ENCODE peak calls at places on chromosomes 6 and 20, in five cellular contexts. L, K, W, B and J are unnamed samples.

GRCh38 chr20:18138639-18139583 is 1.2 kb downstream of the KAT14 start:
- DNase-seq in B (no peak), K (no peak), W (no peak), L (no peak), J (no peak)

GRCh38 chr6:24854077-24854670 is 55.5 kb upstream of the ARMH2 start:
- DNase-seq in K (no peak), L (no peak), W (no peak), B (no peak), J (no peak)

GRCh38 chr6:63352587-63353281 is 33.0 kb upstream of the LGSN start:
- DNase-seq in W (peak; percentile 26), K (peak; percentile 69), B (no peak), L (peak; percentile 96), J (no peak)

GRCh38 chr6:111487656-111488055 is 4.6 kb upstream of the REV3L start:
- DNase-seq in W (no peak), K (peak; percentile 86), L (peak; percentile 72), B (no peak), J (peak; percentile 67)

GRCh38 chr20:24109008-24109407 is 120.4 kb upstream of the GGTLC1 start:
- DNase-seq in K (no peak), B (no peak), W (no peak), L (peak; percentile 56), J (no peak)

GRCh38 chr20:59268827-59269226 is 31.6 kb upstream of the EDN3 start:
- DNase-seq in L (no peak), W (no peak), K (no peak), B (no peak), J (no peak)

GRCh38 chr6:145848555-145848954 is 34.0 kb upstream of the FBXO30 start:
- DNase-seq in K (no peak), L (no peak), W (no peak), B (no peak), J (no peak)

GRCh38 chr20:25050501-25051350 is 7.2 kb downstream of the ACSS1 start:
- DNase-seq in W (peak; percentile 13), K (no peak), L (no peak), B (peak; percentile 45), J (no peak)

GRCh38 chr6:25172819-25173218 is 106.4 kb upstream of the CARMIL1 start:
- DNase-seq in K (peak; percentile 93), L (no peak), B (no peak), W (no peak), J (peak; percentile 92)

GRCh38 chr20:48866936-48867335 is 39.1 kb upstream of the PREX1 start:
- DNase-seq in B (no peak), L (no peak), W (no peak), K (no peak), J (no peak)

GRCh38 chr6:29813809-29814208 is 13.8 kb upstream of the HLA-G start:
- DNase-seq in B (no peak), K (peak; percentile 41), L (peak; percentile 22), W (no peak), J (no peak)

GRCh38 chr6:126720326-126720725 is 380.4 kb downstream of the CENPW start:
- DNase-seq in B (no peak), K (peak; percentile 48), W (no peak), L (no peak), J (peak; percentile 7)

GRCh38 chr6:36856277-36856676 is 17.0 kb upstream of the CPNE5 start:
- DNase-seq in B (peak; percentile 73), W (no peak), K (no peak), L (no peak), J (no peak)

GRCh38 chr20:4064118-4064962 is 49.0 kb upstream of the RNF24 start:
- DNase-seq in K (peak; percentile 99), L (no peak), B (peak; percentile 91), W (peak; percentile 93), J (peak; percentile 70)

GRCh38 chr20:51545515-51545914 is 3.0 kb upstream of the NFATC2 start:
- DNase-seq in L (no peak), B (no peak), K (no peak), W (no peak), J (no peak)

GRCh38 chr6:96837138-96837971 is at the start of gene GPR63:
- DNase-seq in W (peak; percentile 56), K (peak; percentile 50), B (peak; percentile 86), L (peak; percentile 87), J (no peak)

GRCh38 chr6:158991017-158991723 is 8.8 kb downstream of the RSPH3 start:
- DNase-seq in W (no peak), L (peak; percentile 33), K (no peak), B (no peak), J (no peak)

GRCh38 chr6:127937102-127937501 is 36.2 kb upstream of the THEMIS start:
- DNase-seq in L (no peak), K (peak; percentile 42), W (no peak), B (no peak), J (no peak)

GRCh38 chr6:5695260-5696245 is 311.2 kb downstream of the NRN1 start:
- DNase-seq in K (peak; percentile 76), B (no peak), L (no peak), W (no peak), J (peak; percentile 87)

GRCh38 chr20:9270831-9271230 is 201.9 kb downstream of the PLCB4 start:
- DNase-seq in B (no peak), W (no peak), L (no peak), K (peak; percentile 83), J (peak; percentile 56)

GRCh38 chr20:17961600-17961965 is 7.0 kb downstream of the SNX5 start:
- DNase-seq in B (no peak), W (no peak), L (no peak), K (peak; percentile 64), J (no peak)

DNA sequence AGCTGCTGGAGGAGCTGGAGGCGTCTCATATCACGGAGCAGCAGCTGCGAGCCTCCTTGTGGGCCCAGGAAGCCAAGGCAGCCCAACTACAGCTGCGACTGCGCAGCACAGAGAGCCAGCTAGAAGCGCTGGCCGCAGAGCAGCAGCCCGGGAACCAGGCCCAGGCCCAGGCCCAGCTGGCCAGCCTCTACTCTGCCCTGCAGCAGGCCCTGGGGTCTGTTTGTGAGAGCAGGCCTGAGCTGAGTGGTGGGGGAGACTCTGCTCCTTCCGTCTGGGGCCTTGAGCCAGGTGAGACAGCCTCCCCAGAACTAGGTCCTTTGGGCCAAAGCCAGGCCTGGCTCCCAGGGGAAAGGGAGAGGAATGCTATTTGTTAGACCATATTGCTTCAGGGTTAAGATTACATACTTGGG is 31.7 kb downstream of the C20orf173 start:
- DNase-seq in K (peak; percentile 60), L (no peak), B (no peak), W (peak; percentile 77), J (no peak)
- TF ChIP-seq CTCF in K (peak; percentile 23), L (no peak), B (no peak), W (no peak), J (no peak)

DNA sequence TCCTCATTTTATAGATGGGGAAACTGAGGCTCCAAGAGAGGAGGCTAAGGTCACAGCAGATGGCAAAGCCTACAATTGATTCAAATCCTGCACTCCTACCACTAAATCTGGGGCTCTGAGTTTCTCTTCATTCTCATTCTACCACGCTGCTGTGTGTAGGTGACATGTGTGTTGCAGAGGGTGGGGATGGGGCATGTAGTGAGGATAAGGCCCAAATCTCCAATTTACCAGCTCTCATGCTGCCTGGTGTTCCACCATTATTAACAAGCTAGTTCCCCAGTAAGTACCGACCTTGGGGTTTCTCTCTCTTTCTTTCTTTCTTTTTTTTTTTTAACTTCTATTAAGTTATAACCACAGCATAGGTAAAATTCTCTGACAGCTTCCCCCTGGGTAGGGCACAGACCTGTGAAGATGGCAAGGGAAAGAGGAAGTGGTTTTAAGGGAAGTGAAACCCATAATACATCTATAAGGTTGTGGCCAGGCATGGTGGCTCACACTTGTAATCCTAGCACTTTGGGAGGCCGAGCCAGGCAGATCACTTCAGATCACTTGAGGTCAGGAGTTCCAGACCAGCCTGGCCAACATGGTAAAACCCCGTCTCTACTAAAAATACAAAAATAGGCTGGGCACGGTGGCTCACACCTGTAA is 13.0 kb upstream of the MATN4 start:
- DNase-seq in K (no peak), L (peak; percentile 62), W (no peak), B (no peak), J (no peak)
- H3K4me3 ChIP-seq in K (no peak overlapping the region), L (no peak overlapping the region), W (no peak overlapping the region), B (no peak overlapping the region), J (no peak overlapping the region)

GRCh38 chr20:35340436-35340835 is 48.2 kb upstream of the FAM83C start:
- DNase-seq in L (no peak), K (no peak), B (no peak), W (no peak), J (no peak)

GRCh38 chr20:35341366-35342028 is 49.3 kb upstream of the FAM83C start:
- DNase-seq in K (peak; percentile 27), W (no peak), B (no peak), L (no peak), J (no peak)

GRCh38 chr20:35345189-35345588 is 53.0 kb upstream of the FAM83C start:
- DNase-seq in B (no peak), L (no peak), W (no peak), K (no peak), J (no peak)

GRCh38 chr20:35344354-35344837 is 52.2 kb upstream of the FAM83C start:
- DNase-seq in W (peak; percentile 23), B (peak; percentile 58), L (no peak), K (peak; percentile 95), J (peak; percentile 86)

GRCh38 chr20:35342154-35342769 is 50.0 kb upstream of the FAM83C start:
- DNase-seq in W (no peak), K (peak; percentile 16), B (no peak), L (no peak), J (no peak)
- TF ChIP-seq CTCF in W (no peak), K (peak; percentile 25), B (no peak), L (no peak), J (peak; percentile 32)

DNA sequence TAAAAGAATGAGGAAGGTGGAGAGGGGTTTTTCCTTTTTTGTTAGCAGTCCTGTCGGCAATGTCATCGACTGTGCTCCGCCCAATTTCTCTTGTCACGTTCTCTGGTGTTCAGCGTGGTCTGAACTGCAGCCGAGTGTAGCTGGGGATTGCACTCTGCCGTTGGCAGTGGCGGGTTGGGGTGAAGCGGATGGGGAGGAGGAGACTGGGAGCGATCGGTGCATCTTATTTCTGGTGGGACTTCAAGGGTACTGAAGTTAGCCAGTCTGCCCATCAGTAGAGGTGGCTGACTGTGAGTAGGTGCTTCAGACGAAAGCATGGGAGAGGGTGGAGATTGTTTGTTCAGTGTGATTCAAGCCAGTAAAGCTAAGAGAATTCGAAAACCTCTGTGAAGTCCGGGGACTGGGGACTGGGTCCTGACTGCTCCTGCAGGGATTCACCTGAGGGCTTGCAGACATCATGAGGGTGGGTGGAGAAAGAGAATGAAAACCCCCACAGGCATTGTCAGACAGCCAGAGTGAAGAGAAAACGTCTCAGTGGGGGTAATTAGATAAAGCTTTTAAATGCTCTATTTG is 5.1 kb downstream of the RREB1 start:
- DNase-seq in W (no peak), B (no peak), L (peak; percentile 64), K (no peak), J (no peak)
- H3K4me3 ChIP-seq in W (no peak overlapping the region), B (no peak overlapping the region), L (peak overlapping the region; percentile 15), K (no peak overlapping the region), J (no peak overlapping the region)

GRCh38 chr20:462199-462991 is at the start of gene TBC1D20:
- DNase-seq in K (peak; percentile 80), L (peak; percentile 92), B (peak; percentile 94), W (peak; percentile 80), J (no peak)
- TF ChIP-seq CTCF in K (peak; percentile 9), L (no peak), B (no peak), W (peak; percentile 23), J (no peak)